ENCODE peak calls at places on chromosomes 11 and 22, in eight cellular contexts. X is ovary, I is A549, N is Peyer's patch, B is esophagus squamous epithelium, Q is heart right ventricle, U is breast epithelium, G is pancreas. C is an unnamed sample.

GRCh38 chr22:18111759-18112330 is 1.2 kb downstream of the TUBA8 start:
- DNase-seq in X (no peak), I (no peak), N (no peak), B (no peak), Q (peak), U (no peak), G (no peak), C (no peak)

GRCh38 chr11:11451501-11452005 is 98.5 kb upstream of the CSNK2A3 start:
- DNase-seq in X (no peak), I (peak), N (no peak), B (no peak), Q (no peak), U (no peak), G (no peak), C (no peak)

GRCh38 chr11:82889133-82890001 is 10.9 kb downstream of the PRCP start:
- DNase-seq in X (no peak), I (no peak), N (no peak), B (no peak), Q (peak), U (no peak), G (no peak), C (no peak)

GRCh38 chr11:108608548-108608947 is 15.0 kb upstream of the EXPH5 start:
- DNase-seq in X (no peak), I (no peak), N (no peak), B (no peak), Q (no peak), U (no peak), G (no peak), C (no peak)

GRCh38 chr11:42631223-42631843 is 680.5 kb upstream of the API5 start:
- DNase-seq in X (no peak), I (peak), N (no peak), B (no peak), Q (no peak), U (no peak), G (no peak), C (no peak)

GRCh38 chr11:125200441-125200840 is 35.9 kb downstream of the PKNOX2 start:
- DNase-seq in X (no peak), I (no peak), N (no peak), B (no peak), Q (no peak), U (no peak), G (no peak), C (no peak)

GRCh38 chr11:1718326-1718725 is 21.3 kb downstream of the KRTAP5-6 start:
- DNase-seq in X (no peak), I (no peak), N (peak), B (no peak), Q (no peak), U (no peak), G (no peak), C (peak)

GRCh38 chr22:36743591-36744412 is 32.1 kb downstream of the IFT27 start:
- DNase-seq in X (no peak), I (no peak), N (peak), B (no peak), Q (no peak), U (no peak), G (no peak), C (peak)

GRCh38 chr11:934437-934950 is 8.8 kb downstream of the AP2A2 start:
- DNase-seq in X (no peak), I (no peak), N (no peak), B (no peak), Q (no peak), U (no peak), G (no peak), C (no peak)

GRCh38 chr11:36177837-36178236 is 111.4 kb downstream of the COMMD9 start:
- DNase-seq in X (no peak), I (no peak), N (no peak), B (no peak), Q (no peak), U (no peak), G (no peak), C (no peak)

GRCh38 chr11:20126724-20127123 is 33.6 kb downstream of the DBX1 start:
- DNase-seq in X (no peak), I (no peak), N (no peak), B (no peak), Q (no peak), U (no peak), G (no peak), C (no peak)

GRCh38 chr11:4699697-4700435 is 2.2 kb upstream of the OR51E2 start:
- DNase-seq in X (no peak), I (no peak), N (no peak), B (no peak), Q (no peak), U (no peak), G (no peak), C (no peak)

GRCh38 chr11:26621147-26621546 is 49.1 kb upstream of the MUC15 start:
- DNase-seq in X (no peak), I (peak), N (no peak), B (no peak), Q (no peak), U (no peak), G (no peak), C (no peak)

GRCh38 chr22:29555065-29555644 is 1.6 kb upstream of the THOC5 start:
- DNase-seq in X (peak), I (no peak), N (no peak), B (no peak), Q (no peak), U (peak), G (no peak), C (no peak)

GRCh38 chr11:40328890-40329617 is 1130.4 kb downstream of the LRRC4C start:
- DNase-seq in X (no peak), I (peak), N (peak), B (no peak), Q (no peak), U (peak), G (peak), C (peak)

GRCh38 chr11:10023202-10023601 is 270.8 kb downstream of the SBF2 start:
- DNase-seq in X (no peak), I (no peak), N (no peak), B (no peak), Q (no peak), U (no peak), G (no peak), C (no peak)

GRCh38 chr11:65440831-65441499 is 18.4 kb downstream of the NEAT1 start:
- DNase-seq in X (no peak), I (peak), N (no peak), B (no peak), Q (no peak), U (peak), G (no peak), C (no peak)

GRCh38 chr11:20357150-20357549 is 6.4 kb upstream of the HTATIP2 start:
- DNase-seq in X (no peak), I (no peak), N (no peak), B (no peak), Q (no peak), U (no peak), G (no peak), C (no peak)

GRCh38 chr11:123020968-123021367 is 39.3 kb upstream of the BSX start:
- DNase-seq in X (no peak), I (peak), N (no peak), B (no peak), Q (no peak), U (no peak), G (no peak), C (peak)

GRCh38 chr22:39514373-39514973 is 5.9 kb upstream of the ATF4 start:
- DNase-seq in X (no peak), I (no peak), N (peak), B (no peak), Q (no peak), U (no peak), G (no peak), C (no peak)

GRCh38 chr11:69088676-69089146 is 40.0 kb downstream of the TPCN2 start:
- DNase-seq in X (peak), I (peak), N (peak), B (no peak), Q (peak), U (peak), G (peak), C (no peak)

GRCh38 chr11:92941676-92942571 is 27.5 kb upstream of the MTNR1B start:
- DNase-seq in X (no peak), I (peak), N (no peak), B (no peak), Q (no peak), U (no peak), G (no peak), C (no peak)

GRCh38 chr11:2265396-2265795 is 5.0 kb downstream of the ASCL2 start:
- DNase-seq in X (no peak), I (no peak), N (peak), B (no peak), Q (no peak), U (peak), G (no peak), C (peak)

GRCh38 chr22:30402036-30402759 is 5.4 kb downstream of the SEC14L2 start:
- DNase-seq in X (no peak), I (no peak), N (no peak), B (no peak), Q (no peak), U (no peak), G (no peak), C (no peak)

GRCh38 chr22:27137809-27138400 is 480.5 kb downstream of the MIAT start:
- DNase-seq in X (no peak), I (no peak), N (no peak), B (no peak), Q (no peak), U (no peak), G (no peak), C (no peak)

GRCh38 chr22:27136596-27136995 is 479.2 kb downstream of the MIAT start:
- DNase-seq in X (no peak), I (no peak), N (no peak), B (no peak), Q (no peak), U (no peak), G (no peak), C (no peak)

GRCh38 chr22:27144345-27144744 is 487.0 kb downstream of the MIAT start:
- DNase-seq in X (no peak), I (no peak), N (no peak), B (no peak), Q (no peak), U (no peak), G (no peak), C (no peak)

GRCh38 chr22:27138471-27138870 is 481.1 kb downstream of the MIAT start:
- DNase-seq in X (no peak), I (no peak), N (no peak), B (no peak), Q (no peak), U (no peak), G (no peak), C (no peak)

GRCh38 chr22:27139935-27140493 is 482.6 kb downstream of the MIAT start:
- DNase-seq in X (peak), I (peak), N (no peak), B (no peak), Q (no peak), U (no peak), G (no peak), C (no peak)
- H3K4me3 ChIP-seq in X (no peak), I (no peak), N (no peak), B (no peak), Q (no peak), U (no peak), G (no peak), C (no peak)

DNA sequence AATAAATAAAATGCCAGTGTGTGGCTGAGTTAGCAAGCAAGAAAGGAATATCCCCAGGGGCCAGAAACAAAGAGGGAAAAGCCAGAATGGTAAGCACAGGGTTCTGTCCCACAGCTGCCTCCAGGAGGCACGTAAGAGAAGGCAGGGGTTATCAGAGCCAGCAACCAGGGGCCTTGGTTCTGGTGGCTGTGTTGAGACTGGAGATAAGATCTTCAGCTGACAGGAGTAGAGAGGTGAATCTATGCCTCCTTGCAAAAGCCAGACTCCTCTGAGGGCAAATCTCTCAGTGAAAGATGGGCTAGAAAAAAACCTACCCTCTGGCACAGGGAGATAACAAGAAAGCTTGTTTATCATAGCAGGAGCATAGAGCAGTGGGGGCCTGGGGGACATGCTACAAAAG is 29.8 kb upstream of the NFAM1 start:
- DNase-seq in X (no peak), I (no peak), N (no peak), B (no peak), Q (no peak), U (no peak), G (no peak), C (no peak)
- TF ChIP-seq CTCF in X (no peak), I (no peak), N (no peak), B (no peak), Q (no peak), U (no peak), G (no peak), C (no peak)

GRCh38 chr11:14381968-14382367 is 23.0 kb upstream of the RRAS2 start:
- DNase-seq in X (no peak), I (no peak), N (no peak), B (no peak), Q (no peak), U (no peak), G (no peak), C (no peak)

GRCh38 chr11:14376920-14377319 is 17.9 kb upstream of the RRAS2 start:
- DNase-seq in X (no peak), I (peak), N (no peak), B (no peak), Q (no peak), U (no peak), G (no peak), C (no peak)

GRCh38 chr11:14380947-14381555 is 22.1 kb upstream of the RRAS2 start:
- DNase-seq in X (peak), I (peak), N (peak), B (no peak), Q (peak), U (peak), G (peak), C (peak)

GRCh38 chr11:14378171-14378570 is 19.2 kb upstream of the RRAS2 start:
- DNase-seq in X (no peak), I (no peak), N (peak), B (no peak), Q (no peak), U (no peak), G (no peak), C (no peak)

GRCh38 chr11:14380125-14380936 is 21.3 kb upstream of the RRAS2 start:
- DNase-seq in X (no peak), I (no peak), N (no peak), B (no peak), Q (no peak), U (no peak), G (no peak), C (no peak)
- H3K4me3 ChIP-seq in X (peak), I (peak), N (peak), B (peak), Q (peak), U (peak), G (peak), C (no peak)

GRCh38 chr11:87463486-87464102 is 425.9 kb downstream of the TMEM135 start:
- DNase-seq in X (no peak), I (peak), N (no peak), B (no peak), Q (no peak), U (no peak), G (no peak), C (no peak)
- TF ChIP-seq CTCF in X (no peak), I (no peak), N (no peak), B (no peak), Q (peak), U (no peak), G (no peak), C (no peak)

GRCh38 chr22:41912338-41913039 is 2.4 kb downstream of the SHISA8 start:
- DNase-seq in X (no peak), I (no peak), N (no peak), B (no peak), Q (no peak), U (no peak), G (no peak), C (no peak)

GRCh38 chr22:41911292-41911611 is 3.6 kb downstream of the SHISA8 start:
- DNase-seq in X (no peak), I (no peak), N (no peak), B (no peak), Q (no peak), U (no peak), G (no peak), C (no peak)

GRCh38 chr22:41913842-41914534 is 886 bp downstream of the SHISA8 start:
- DNase-seq in X (no peak), I (no peak), N (no peak), B (no peak), Q (no peak), U (no peak), G (no peak), C (no peak)

GRCh38 chr22:41914611-41915034 is 251 bp downstream of the SHISA8 start:
- DNase-seq in X (no peak), I (no peak), N (no peak), B (no peak), Q (no peak), U (no peak), G (no peak), C (no peak)

GRCh38 chr22:41913040-41913719 is 1.7 kb downstream of the SHISA8 start:
- DNase-seq in X (no peak), I (no peak), N (no peak), B (no peak), Q (no peak), U (no peak), G (no peak), C (no peak)
- H3K4me3 ChIP-seq in X (no peak), I (no peak), N (no peak), B (no peak), Q (no peak), U (no peak), G (no peak), C (no peak)

C was measured in lower leg skin.